ENCODE peak calls at places on chromosome 21, in eight cellular contexts. O, S, J, R, F, G, W and M are unnamed samples.

GRCh38 chr21:41477641-41478318 is 30.2 kb downstream of the TMPRSS2 start:
- DNase-seq in F (peak), O (no peak), J (no peak), S (no peak), W (no peak), G (peak), R (peak), M (no peak)

GRCh38 chr21:41196990-41197389 is 29.0 kb downstream of the BACE2 start:
- DNase-seq in J (no peak), G (no peak), O (no peak), W (no peak), F (no peak), R (no peak), S (no peak), M (no peak)

GRCh38 chr21:19034041-19034440 is 630.5 kb upstream of the TMPRSS15 start:
- DNase-seq in W (no peak), F (no peak), S (no peak), J (no peak), R (no peak), O (no peak), G (no peak), M (no peak)

GRCh38 chr21:42744520-42745445 is 91.4 kb downstream of the PDE9A start:
- DNase-seq in W (no peak), J (no peak), R (no peak), S (no peak), F (no peak), O (no peak), G (no peak), M (no peak)

GRCh38 chr21:31343680-31344480 is at the start of gene TIAM1:
- DNase-seq in S (peak), W (no peak), J (no peak), O (no peak), G (peak), R (no peak), F (peak), M (peak)

GRCh38 chr21:28160378-28160777 is 832.3 kb downstream of the LTN1 start:
- DNase-seq in G (no peak), F (no peak), J (peak), O (no peak), W (no peak), S (no peak), R (no peak), M (no peak)

GRCh38 chr21:21290751-21291150 is 292.5 kb downstream of the NCAM2 start:
- DNase-seq in W (no peak), J (no peak), S (no peak), R (no peak), G (no peak), F (no peak), O (no peak), M (no peak)

GRCh38 chr21:31265293-31265692 is 78.8 kb downstream of the TIAM1 start:
- DNase-seq in G (no peak), S (no peak), F (no peak), R (no peak), J (no peak), O (no peak), W (no peak), M (no peak)

GRCh38 chr21:41956926-41957729 is 3.3 kb upstream of the C2CD2 start:
- DNase-seq in R (no peak), F (no peak), O (no peak), S (no peak), J (no peak), W (no peak), G (no peak), M (no peak)

GRCh38 chr21:17612023-17612564 is 607 bp downstream of the BTG3 start:
- DNase-seq in F (peak), J (no peak), S (no peak), W (peak), O (peak), R (no peak), G (peak), M (peak)

GRCh38 chr21:41766051-41766882 is 585 bp downstream of the RIPK4 start:
- DNase-seq in J (no peak), F (no peak), W (no peak), S (no peak), G (no peak), O (no peak), R (no peak), M (no peak)

GRCh38 chr21:14479387-14479786 is 66.7 kb downstream of the SAMSN1 start:
- DNase-seq in O (no peak), G (no peak), F (no peak), J (no peak), S (no peak), W (no peak), R (no peak), M (no peak)

GRCh38 chr21:39037807-39038405 is 145.3 kb downstream of the PSMG1 start:
- DNase-seq in S (no peak), F (peak), O (no peak), J (no peak), R (no peak), G (peak), W (no peak), M (no peak)

GRCh38 chr21:41171210-41171609 is 3.2 kb downstream of the BACE2 start:
- DNase-seq in W (no peak), R (no peak), F (no peak), J (no peak), S (no peak), O (no peak), G (no peak), M (no peak)

GRCh38 chr21:41966341-41966833 is 12.6 kb upstream of the C2CD2 start:
- DNase-seq in J (no peak), W (no peak), O (no peak), G (no peak), F (no peak), S (no peak), R (no peak), M (no peak)

GRCh38 chr21:31444061-31444460 is 100.0 kb upstream of the TIAM1 start:
- DNase-seq in R (no peak), F (no peak), S (no peak), O (no peak), G (no peak), J (no peak), W (no peak), M (no peak)

GRCh38 chr21:42558368-42558767 is 44.7 kb downstream of the SLC37A1 start:
- DNase-seq in O (no peak), W (no peak), F (no peak), G (no peak), S (no peak), J (no peak), R (no peak), M (no peak)

GRCh38 chr21:25791321-25791720 is 56.5 kb downstream of the GABPA start:
- DNase-seq in W (no peak), S (no peak), J (no peak), R (no peak), O (no peak), F (no peak), G (peak), M (no peak)

GRCh38 chr21:39040494-39041110 is 142.6 kb downstream of the PSMG1 start:
- DNase-seq in G (no peak), R (no peak), W (no peak), S (no peak), F (no peak), J (no peak), O (no peak), M (no peak)

GRCh38 chr21:41142051-41142795 is 25.7 kb upstream of the BACE2 start:
- DNase-seq in W (no peak), S (peak), G (peak), F (peak), O (no peak), R (peak), J (no peak), M (no peak)

GRCh38 chr21:29078884-29079765 is 5.7 kb upstream of the CCT8 start:
- DNase-seq in F (no peak), S (no peak), G (no peak), W (no peak), J (no peak), O (no peak), R (no peak), M (no peak)

GRCh38 chr21:42012344-42012743 is 2.2 kb upstream of the ZBTB21 start:
- DNase-seq in S (no peak), F (no peak), J (no peak), O (no peak), W (no peak), G (no peak), R (no peak), M (no peak)

GRCh38 chr21:33230518-33231324 is 983 bp downstream of the IFNAR2 start:
- DNase-seq in W (no peak), R (peak), S (no peak), F (peak), J (no peak), O (no peak), G (peak), M (peak)

GRCh38 chr21:20334585-20334984 is 663.6 kb upstream of the NCAM2 start:
- DNase-seq in R (no peak), W (no peak), J (no peak), F (no peak), S (no peak), O (no peak), G (no peak), M (no peak)

GRCh38 chr21:38903578-38904193 is 98.0 kb downstream of the ETS2 start:
- DNase-seq in F (no peak), O (no peak), R (no peak), S (peak), J (no peak), G (no peak), W (no peak), M (no peak)

GRCh38 chr21:42373181-42373907 is 7.0 kb upstream of the TFF1 start:
- DNase-seq in F (no peak), S (no peak), O (no peak), W (no peak), R (no peak), G (no peak), J (no peak), M (no peak)

GRCh38 chr21:18902641-18903040 is 499.1 kb upstream of the TMPRSS15 start:
- DNase-seq in G (no peak), J (no peak), W (no peak), R (no peak), S (no peak), F (no peak), O (no peak), M (no peak)

GRCh38 chr21:25496825-25497482 is 110.3 kb downstream of the MRPL39 start:
- DNase-seq in J (peak), O (no peak), G (no peak), W (no peak), R (peak), S (no peak), F (no peak), M (no peak)

GRCh38 chr21:38136201-38136600 is 120.6 kb upstream of the KCNJ15 start:
- DNase-seq in O (no peak), F (no peak), S (no peak), R (peak), G (no peak), J (no peak), W (no peak), M (no peak)

GRCh38 chr21:38802050-38803026 is 3.4 kb upstream of the ETS2 start:
- DNase-seq in J (no peak), G (no peak), W (no peak), R (no peak), O (no peak), S (no peak), F (no peak), M (no peak)

GRCh38 chr21:25234857-25235801 is 372.2 kb downstream of the MRPL39 start:
- DNase-seq in S (no peak), G (no peak), W (no peak), O (no peak), R (no peak), J (no peak), F (no peak), M (no peak)

GRCh38 chr21:42702720-42703119 is 49.3 kb downstream of the PDE9A start:
- DNase-seq in W (no peak), O (no peak), S (no peak), F (no peak), J (no peak), R (no peak), G (no peak), M (no peak)

GRCh38 chr21:29299906-29300546 is 1.3 kb downstream of the BACH1 start:
- DNase-seq in S (peak), R (peak), W (peak), G (peak), J (peak), O (no peak), F (peak), M (peak)

GRCh38 chr21:33367309-33367973 is 35.8 kb upstream of the IFNGR2 start:
- DNase-seq in W (no peak), O (no peak), F (peak), J (no peak), G (no peak), R (no peak), S (no peak), M (no peak)

GRCh38 chr21:38679531-38679930 is 126.2 kb upstream of the ETS2 start:
- DNase-seq in F (no peak), G (no peak), W (peak), S (no peak), O (no peak), R (peak), J (no peak), M (no peak)

GRCh38 chr21:31932470-31932764 is 59.6 kb downstream of the HUNK start:
- DNase-seq in G (no peak), O (no peak), R (no peak), W (no peak), F (no peak), S (no peak), J (no peak), M (no peak)

GRCh38 chr21:35873441-35873840 is 186.9 kb downstream of the SETD4 start:
- DNase-seq in S (no peak), F (no peak), W (no peak), O (no peak), G (no peak), R (no peak), J (no peak), M (no peak)

DNA sequence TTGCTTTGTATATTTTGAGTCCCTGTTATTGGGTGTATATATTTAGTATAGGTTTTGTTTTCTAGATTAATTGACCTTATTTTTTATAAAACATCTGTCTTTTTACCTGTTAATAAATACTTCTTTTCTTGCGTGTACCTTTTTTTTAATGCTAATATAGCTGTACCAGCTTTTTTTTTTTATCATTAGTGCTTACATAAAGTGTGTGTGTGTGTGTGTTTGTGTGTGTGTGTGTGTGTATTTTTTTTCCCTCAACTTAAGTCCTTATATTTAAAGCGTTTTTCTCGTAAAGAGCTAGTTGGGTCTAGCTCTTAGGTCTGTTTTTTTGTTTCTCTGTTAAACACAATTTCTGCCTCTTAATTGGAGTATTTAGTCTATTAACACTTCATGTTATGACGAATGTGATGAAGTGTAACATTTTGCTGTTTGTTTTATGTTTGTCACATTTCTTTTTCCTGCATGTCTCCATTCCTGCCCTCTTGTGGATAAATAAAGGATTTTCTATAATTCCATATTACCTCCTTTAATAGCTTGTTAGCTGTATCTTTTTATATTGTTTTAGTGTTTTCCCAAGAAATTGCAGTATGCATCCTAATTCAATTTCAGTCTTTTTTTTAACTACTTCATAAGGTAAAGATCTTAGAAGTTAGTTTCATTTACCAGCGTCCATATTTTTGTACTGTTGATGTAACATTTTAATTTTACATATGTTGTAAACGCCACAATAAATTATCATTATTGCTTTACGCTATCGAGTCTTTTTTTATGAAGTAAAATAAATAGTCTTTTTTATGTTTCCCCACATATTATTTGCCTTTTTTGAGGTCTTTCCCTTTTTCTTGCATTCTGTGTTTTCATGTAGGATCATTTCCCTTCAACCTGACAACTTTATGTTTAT is 4.3 kb downstream of the PRMT2 start:
- DNase-seq in R (no peak), S (no peak), G (peak), J (no peak), O (no peak), W (no peak), F (no peak), M (no peak)
- TF ChIP-seq CTCF in R (no peak), S (no peak), G (peak), J (peak), O (no peak), W (peak), F (peak), M (peak)

GRCh38 chr21:26846036-26846931 is 1.1 kb upstream of the ADAMTS1 start:
- DNase-seq in O (no peak), G (peak), R (no peak), S (no peak), F (peak), J (no peak), W (no peak), M (peak)

GRCh38 chr21:26845750-26846035 is 484 bp upstream of the ADAMTS1 start:
- DNase-seq in S (no peak), O (no peak), R (no peak), F (no peak), G (no peak), J (no peak), W (no peak), M (no peak)

GRCh38 chr21:26843912-26844257 is 1.3 kb downstream of the ADAMTS1 start:
- DNase-seq in S (no peak), W (no peak), F (no peak), O (no peak), J (no peak), G (peak), R (peak), M (no peak)

GRCh38 chr21:26844258-26845065 is 747 bp downstream of the ADAMTS1 start:
- DNase-seq in G (peak), F (peak), J (no peak), S (no peak), R (no peak), O (no peak), W (no peak), M (peak)

GRCh38 chr21:26845066-26845749 is at the start of gene ADAMTS1:
- DNase-seq in O (no peak), J (peak), W (no peak), S (no peak), R (peak), G (peak), F (peak), M (peak)
- TF ChIP-seq CTCF in O (no peak), J (peak), W (no peak), S (peak), R (peak), G (no peak), F (peak), M (no peak)

DNA sequence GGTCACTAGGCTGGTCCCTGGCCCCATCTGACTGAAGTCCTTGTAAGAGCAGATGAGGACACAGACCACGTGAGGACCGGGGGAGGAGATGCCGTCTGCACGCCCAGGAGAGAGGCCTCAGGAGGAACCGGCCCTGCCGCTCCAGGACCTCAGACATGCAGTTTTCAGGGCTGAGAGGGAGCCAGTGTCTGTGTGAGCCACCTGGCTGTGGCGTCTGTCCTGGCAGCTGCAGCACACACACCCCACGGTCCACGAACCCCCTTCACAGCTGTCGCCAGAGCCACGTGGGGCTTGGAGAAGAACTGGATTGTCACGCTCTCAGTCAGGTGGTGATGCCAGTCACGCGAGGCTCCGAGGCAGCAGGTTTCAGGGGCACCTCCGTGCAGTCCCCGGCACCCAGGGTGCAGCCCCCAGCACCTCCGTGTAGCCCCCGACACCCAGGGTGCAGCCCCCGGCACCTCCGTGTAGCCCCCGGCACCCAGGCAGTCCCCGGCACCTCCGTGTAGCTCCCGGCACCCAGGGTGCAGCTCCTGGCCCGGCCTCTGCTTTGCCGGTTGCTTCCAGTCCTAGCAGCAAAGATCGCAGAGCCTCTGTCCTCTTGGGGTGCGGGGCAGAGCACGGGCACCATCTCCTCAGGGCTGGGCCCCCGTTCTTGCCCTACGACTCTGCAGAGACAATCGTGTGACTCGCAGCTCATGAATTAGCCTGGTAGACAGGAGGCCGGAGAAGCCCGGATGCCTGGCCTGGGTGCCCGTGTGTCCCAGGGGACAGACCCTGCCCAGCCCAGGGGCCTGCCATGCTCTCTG is 19.0 kb upstream of the SUMO3 start:
- DNase-seq in F (no peak), G (no peak), R (no peak), S (no peak), W (no peak), J (no peak), O (no peak), M (no peak)
- TF ChIP-seq CTCF in F (no peak), G (no peak), R (no peak), S (peak), W (no peak), J (no peak), O (no peak), M (no peak)

GRCh38 chr21:36980280-36981048 is 14.0 kb upstream of the HLCS start:
- DNase-seq in G (peak), R (no peak), O (no peak), J (no peak), F (peak), S (no peak), W (peak), M (peak)
- TF ChIP-seq CTCF in G (no peak), R (no peak), O (no peak), J (no peak), F (peak), S (no peak), W (no peak), M (no peak)

DNA sequence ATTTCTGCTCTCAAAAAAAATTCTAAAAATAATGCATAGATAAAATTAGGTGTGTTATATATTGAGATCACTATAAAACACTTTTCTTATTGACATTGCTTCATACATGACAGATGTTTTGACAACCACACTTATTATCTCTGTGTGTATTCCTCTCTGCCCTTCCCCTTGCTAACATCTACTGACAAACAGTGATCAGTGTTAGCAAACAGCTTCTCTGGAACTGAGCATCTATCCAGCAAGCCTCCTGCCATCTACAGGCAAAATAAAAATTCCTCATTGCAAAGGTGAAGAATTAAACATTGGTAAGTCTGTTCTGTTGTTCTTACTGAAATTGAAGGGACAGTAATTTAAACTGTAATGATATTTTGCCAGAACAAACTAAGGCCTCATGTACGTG is 2153.9 kb downstream of the NCAM2 start:
- DNase-seq in W (no peak), O (no peak), J (no peak), S (no peak), R (no peak), F (no peak), G (no peak), M (no peak)
- TF ChIP-seq CTCF in W (no peak), O (no peak), J (no peak), S (no peak), R (no peak), F (no peak), G (no peak), M (no peak)

GRCh38 chr21:43994085-43994484 is 18.0 kb upstream of the TRAPPC10 start:
- DNase-seq in J (no peak), F (no peak), G (no peak), S (no peak), O (no peak), R (no peak), W (peak), M (no peak)
- TF ChIP-seq CTCF in J (no peak), F (no peak), G (no peak), S (no peak), O (no peak), R (no peak), W (no peak), M (no peak)

GRCh38 chr21:34517039-34517438 is 5.0 kb upstream of the KCNE1 start:
- DNase-seq in S (no peak), W (no peak), F (no peak), J (no peak), O (no peak), R (no peak), G (peak), M (no peak)

GRCh38 chr21:34519694-34520093 is 7.7 kb upstream of the KCNE1 start:
- DNase-seq in S (no peak), W (no peak), F (no peak), J (no peak), O (no peak), G (no peak), R (no peak), M (no peak)

GRCh38 chr21:34519013-34519412 is 7.0 kb upstream of the KCNE1 start:
- DNase-seq in G (no peak), F (no peak), S (no peak), W (no peak), O (no peak), R (no peak), J (no peak), M (no peak)

GRCh38 chr21:34514576-34515135 is 2.6 kb upstream of the KCNE1 start:
- DNase-seq in W (no peak), F (no peak), S (no peak), J (no peak), O (no peak), R (no peak), G (no peak), M (no peak)

GRCh38 chr21:34517491-34518245 is 5.7 kb upstream of the KCNE1 start:
- DNase-seq in J (no peak), S (no peak), O (no peak), W (no peak), G (peak), R (no peak), F (no peak), M (no peak)
- TF ChIP-seq CTCF in J (no peak), S (peak), O (no peak), W (peak), G (peak), R (peak), F (peak), M (peak)